ENCODE peak calls at places on chromosomes 7 and 10, in six cellular contexts. G is right lobe of liver, Z is prostate gland, X is stomach, S is heart left ventricle, A is adrenal gland. I is an unnamed sample.

GRCh38 chr7:118214051-118214832 is 10.3 kb upstream of the ANKRD7 start:
- DNase-seq in G (peak; percentile 42), Z (peak; percentile 65), X (peak; percentile 58), S (peak; percentile 83), A (peak; percentile 65), I (peak; percentile 78)

GRCh38 chr7:46319841-46320240 is 398.8 kb upstream of the IGFBP3 start:
- DNase-seq in G (no peak), Z (no peak), X (no peak), S (no peak), A (no peak), I (no peak)

GRCh38 chr10:121631296-121631695 is 33.1 kb upstream of the FGFR2 start:
- DNase-seq in G (no peak), Z (no peak), X (no peak), S (no peak), A (no peak), I (no peak)

GRCh38 chr10:47380341-47381215 is 3.5 kb downstream of the ZNF488 start:
- DNase-seq in G (no peak), Z (no peak), X (peak; percentile 59), S (no peak), A (no peak), I (peak; percentile 81)

GRCh38 chr10:91589656-91590035 is 43.2 kb downstream of the PPP1R3C start:
- DNase-seq in G (no peak), Z (no peak), X (no peak), S (no peak), A (no peak), I (no peak)

GRCh38 chr10:78688945-78689935 is 379.5 kb upstream of the ZMIZ1 start:
- DNase-seq in G (no peak), Z (no peak), X (no peak), S (no peak), A (no peak), I (peak; percentile 41)

GRCh38 chr7:844043-844442 is 11.8 kb downstream of the SUN1 start:
- DNase-seq in G (no peak), Z (no peak), X (no peak), S (no peak), A (no peak), I (no peak)

GRCh38 chr7:157932498-157933218 is 595.9 kb downstream of the DNAJB6 start:
- DNase-seq in G (no peak), Z (no peak), X (no peak), S (no peak), A (no peak), I (no peak)

GRCh38 chr10:104472505-104472904 is 118.9 kb downstream of the CFAP58 start:
- DNase-seq in G (no peak), Z (no peak), X (no peak), S (no peak), A (no peak), I (no peak)

DNA sequence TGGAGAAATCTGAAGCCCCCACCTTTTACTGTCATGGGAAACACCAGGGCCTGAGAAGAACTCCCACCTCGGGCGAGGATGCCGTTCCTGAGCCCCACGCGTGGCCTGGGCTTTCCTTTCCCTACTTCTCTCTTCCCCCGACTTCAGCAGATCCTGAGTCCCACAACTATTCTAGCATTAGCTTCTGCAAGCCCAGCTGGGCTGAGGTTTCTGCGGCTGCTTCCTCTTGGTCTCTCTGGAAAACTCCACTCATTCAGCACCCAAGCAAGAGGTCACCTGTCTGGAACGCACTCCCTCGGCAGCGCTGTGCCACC is 778 bp upstream of the DOCK1 start:
- DNase-seq in G (no peak), Z (no peak), X (no peak), S (no peak), A (no peak), I (no peak)
- TF ChIP-seq POLR2A in G (no peak), Z (no peak), X (no peak), S (no peak), A (no peak), I (no peak)

DNA sequence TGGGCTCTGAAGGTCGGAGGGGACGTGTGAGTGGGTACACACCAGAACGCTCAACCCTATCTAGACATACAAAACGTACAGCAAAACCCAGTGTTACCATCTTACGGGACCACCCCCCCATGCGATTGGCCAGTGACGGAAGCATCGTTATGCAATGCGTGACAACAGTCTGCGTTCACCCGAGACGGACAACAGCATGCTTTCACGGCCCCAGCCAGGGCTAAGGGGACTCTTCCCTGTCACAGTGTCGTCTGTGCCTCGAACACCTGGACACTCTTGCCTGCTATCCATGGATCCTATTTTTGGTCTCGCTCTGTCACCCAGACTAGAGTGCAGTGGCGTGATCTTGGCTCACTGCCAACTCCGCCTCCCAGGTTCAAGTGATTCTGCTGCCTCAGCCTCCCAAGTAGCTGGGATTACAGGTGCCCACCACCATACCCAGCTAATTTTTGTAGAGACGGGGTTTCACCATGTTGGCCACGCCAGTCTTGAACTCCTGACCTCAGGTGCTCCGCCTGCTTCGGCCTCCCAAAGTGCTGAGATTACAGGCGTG is 23.3 kb downstream of the DPYSL4 start:
- DNase-seq in G (no peak), Z (no peak), X (no peak), S (no peak), A (no peak), I (no peak)
- H3K4me1 ChIP-seq in G (no peaks in the 10 kb centered on the region), Z (no peaks in the 10 kb centered on the region), X (no peaks in the 10 kb centered on the region), S (no peaks in the 10 kb centered on the region), A (no peaks in the 10 kb centered on the region), I (no peaks in the 10 kb centered on the region)

GRCh38 chr10:42640610-42641229 is 2.4 kb upstream of the ZNF33B start:
- DNase-seq in G (no peak), Z (peak; percentile 75), X (no peak), S (no peak), A (no peak), I (peak; percentile 63)

GRCh38 chr10:42638821-42639270 is 476 bp upstream of the ZNF33B start:
- DNase-seq in G (no peak), Z (no peak), X (no peak), S (no peak), A (no peak), I (no peak)

GRCh38 chr10:42637648-42638052 is 720 bp downstream of the ZNF33B start:
- DNase-seq in G (no peak), Z (no peak), X (no peak), S (no peak), A (no peak), I (no peak)

GRCh38 chr10:42637142-42637541 is 1.2 kb downstream of the ZNF33B start:
- DNase-seq in G (no peak), Z (no peak), X (no peak), S (no peak), A (no peak), I (no peak)

DNA sequence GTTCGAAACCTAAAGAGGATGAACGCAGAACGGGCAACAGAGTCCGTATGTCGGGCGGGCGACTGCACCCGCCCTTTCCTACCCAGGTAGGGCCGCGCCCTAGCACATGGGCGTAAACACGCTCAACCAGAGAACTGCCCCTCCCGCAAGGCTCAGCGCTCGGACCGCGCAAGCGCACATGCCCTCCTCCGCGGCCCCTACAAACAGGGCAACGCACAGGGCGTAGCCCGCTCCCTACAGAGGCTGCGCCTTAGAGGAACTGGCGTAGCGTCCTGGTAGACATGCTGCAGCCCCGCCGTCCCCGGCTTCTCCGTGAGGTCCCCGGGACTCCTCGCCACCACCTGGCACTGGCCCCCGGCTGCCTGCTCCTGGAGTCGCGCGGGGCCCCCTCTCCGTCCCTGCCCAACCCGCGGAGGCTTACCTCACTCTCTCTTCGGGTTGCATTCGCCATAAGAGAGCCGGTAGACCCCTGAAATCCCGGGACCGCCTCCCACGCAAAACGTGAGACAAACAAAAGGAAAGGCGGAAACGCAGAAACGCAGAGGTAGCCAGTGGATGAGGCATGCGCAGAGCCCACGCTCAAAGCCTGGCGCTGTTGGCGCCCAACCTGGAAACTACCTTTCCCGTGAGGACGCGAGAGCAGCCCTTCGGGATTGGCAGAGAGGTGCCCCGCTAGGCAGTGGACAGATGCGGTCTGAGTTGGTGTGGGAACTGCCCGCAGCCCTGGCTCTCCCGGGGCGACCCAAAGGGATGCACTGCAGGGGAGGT is at the start of gene ZNF33B:
- DNase-seq in G (peak; percentile 97), Z (peak; percentile 97), X (peak; percentile 95), S (peak; percentile 96), A (peak; percentile 96), I (peak; percentile 97)
- TF ChIP-seq POLR2A in G (peak; percentile 83), Z (peak; percentile 73), X (peak; percentile 53), S (peak; percentile 67), A (peak; percentile 82), I (peak; percentile 97)

GRCh38 chr10:124248646-124249045 is 155.2 kb upstream of the CHST15 start:
- DNase-seq in G (no peak), Z (no peak), X (peak; percentile 23), S (no peak), A (no peak), I (no peak)

GRCh38 chr10:124249196-124249595 is 155.8 kb upstream of the CHST15 start:
- DNase-seq in G (no peak), Z (no peak), X (peak; percentile 8), S (no peak), A (no peak), I (no peak)

GRCh38 chr10:124250506-124250905 is 157.1 kb upstream of the CHST15 start:
- DNase-seq in G (no peak), Z (no peak), X (peak; percentile 15), S (no peak), A (no peak), I (no peak)

GRCh38 chr10:124251317-124251716 is 157.9 kb upstream of the CHST15 start:
- DNase-seq in G (no peak), Z (no peak), X (no peak), S (no peak), A (no peak), I (peak; percentile 84)

GRCh38 chr10:124249812-124250432 is 156.5 kb upstream of the CHST15 start:
- DNase-seq in G (no peak), Z (no peak), X (peak; percentile 18), S (no peak), A (no peak), I (no peak)
- H3K4me1 ChIP-seq in G (no peaks in the 10 kb centered on the region), Z (no peaks in the 10 kb centered on the region), X (no peaks in the 10 kb centered on the region), S (peaks cover 32% of the 10 kb centered on the region), A (no peaks in the 10 kb centered on the region), I (peaks cover 35% of the 10 kb centered on the region)

DNA sequence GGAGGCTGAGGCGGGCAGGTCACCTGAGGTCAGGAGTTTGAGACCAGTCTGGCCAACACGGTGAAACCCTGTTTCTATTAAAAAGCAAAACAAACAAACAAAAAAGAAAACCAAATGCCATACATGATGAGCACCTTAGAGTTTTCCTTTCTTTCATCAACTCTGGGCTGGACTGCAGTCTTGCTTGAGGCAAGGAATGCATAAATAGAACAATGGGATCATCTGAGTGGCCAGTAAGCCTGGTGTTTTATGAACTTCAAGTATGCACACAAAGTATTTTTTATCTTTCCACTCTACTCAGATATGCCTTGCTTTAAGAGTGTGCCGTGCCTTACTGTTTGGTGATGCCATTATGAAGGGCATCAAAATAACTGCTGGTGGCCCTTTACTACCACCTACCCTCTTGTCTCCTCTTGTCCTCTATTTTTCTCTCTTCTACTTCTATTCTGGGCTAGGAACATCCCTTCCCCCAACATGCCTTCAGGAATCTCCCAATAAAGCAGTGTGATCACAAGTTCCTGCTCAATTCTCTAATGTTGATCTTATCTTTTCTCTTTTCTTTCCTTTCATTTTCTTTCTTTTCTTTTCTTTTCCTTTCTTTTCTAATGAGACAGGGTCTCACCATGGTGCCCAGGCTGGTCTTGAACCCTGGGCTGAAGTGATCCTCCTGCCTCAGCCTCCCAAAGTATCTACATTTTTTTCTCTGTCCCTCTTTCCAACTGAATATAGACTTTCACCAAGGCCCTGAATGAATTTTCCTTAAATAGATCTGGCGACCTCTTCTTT is 10.2 kb downstream of the SCD start:
- DNase-seq in G (no peak), Z (no peak), X (no peak), S (no peak), A (no peak), I (no peak)
- TF ChIP-seq POLR2A in G (no peak), Z (no peak), X (no peak), S (no peak), A (no peak), I (no peak)

GRCh38 chr7:127584648-127585043 is 750 bp downstream of the GCC1 start:
- DNase-seq in G (no peak), Z (no peak), X (no peak), S (no peak), A (no peak), I (no peak)
- H3K4me1 ChIP-seq in G (no peaks in the 10 kb centered on the region), Z (peaks cover 18% of the 10 kb centered on the region), X (peaks cover 75% of the 10 kb centered on the region), S (peaks cover 71% of the 10 kb centered on the region), A (peaks cover 28% of the 10 kb centered on the region), I (peaks cover 73% of the 10 kb centered on the region)